ENCODE peak calls at places on chromosomes 5 and 9, in nine cellular contexts. M, K, J, D, L, S, W, P and F are unnamed samples. For H3K27me3 and H3K4me1, the result is how much of the 10 kb centered on the place peaks cover.

GRCh38 chr9:120950421-120951388 is 24.1 kb upstream of the TRAF1 start:
- DNase-seq in M (no peak), D (no peak), P (no peak), K (no peak), J (no peak), S (no peak), L (no peak), W (no peak), F (no peak)

GRCh38 chr5:157265714-157266285 is at the start of gene CYFIP2:
- DNase-seq in J (no peak), S (peak), W (peak), D (peak), K (peak), P (peak), M (peak), L (peak), F (peak)

GRCh38 chr5:10584714-10585113 is 20.8 kb downstream of the ANKRD33B start:
- DNase-seq in L (no peak), J (no peak), D (no peak), P (no peak), K (no peak), W (no peak), M (no peak), S (no peak), F (no peak)

GRCh38 chr5:159207222-159207615 is 2.1 kb downstream of the RNF145 start:
- DNase-seq in P (no peak), J (no peak), D (no peak), M (no peak), W (no peak), K (no peak), S (no peak), L (no peak), F (no peak)

GRCh38 chr9:87193151-87193550 is 245.8 kb upstream of the GAS1 start:
- DNase-seq in M (no peak), S (no peak), P (peak), D (no peak), W (no peak), L (no peak), J (no peak), K (no peak), F (no peak)

GRCh38 chr5:132019857-132020555 is 8.5 kb upstream of the ACSL6 start:
- DNase-seq in D (no peak), J (no peak), W (peak), P (no peak), S (no peak), K (no peak), M (no peak), L (no peak), F (no peak)

GRCh38 chr9:134602547-134603362 is 38.8 kb upstream of the COL5A1 start:
- DNase-seq in M (peak), J (peak), D (peak), S (no peak), P (peak), K (no peak), W (no peak), L (no peak), F (peak)

GRCh38 chr5:95728494-95729114 is 2.5 kb upstream of the RHOBTB3 start:
- DNase-seq in P (peak), W (no peak), M (no peak), S (peak), J (no peak), D (no peak), K (no peak), L (no peak), F (no peak)

GRCh38 chr5:114657342-114658130 is 295.7 kb downstream of the KCNN2 start:
- DNase-seq in W (no peak), K (no peak), L (no peak), M (no peak), P (no peak), S (no peak), J (no peak), D (no peak), F (no peak)

GRCh38 chr9:7192266-7192665 is 434.5 kb downstream of the KDM4C start:
- DNase-seq in M (no peak), J (no peak), K (no peak), P (no peak), D (no peak), S (no peak), W (no peak), L (no peak), F (no peak)

GRCh38 chr5:149796836-149797235 is 66.7 kb downstream of the PPARGC1B start:
- DNase-seq in P (no peak), W (no peak), J (no peak), L (no peak), K (no peak), S (no peak), D (no peak), M (no peak), F (no peak)

GRCh38 chr5:158718738-158719505 is 380.8 kb downstream of the EBF1 start:
- DNase-seq in W (no peak), J (no peak), L (no peak), S (no peak), D (no peak), M (no peak), K (no peak), P (peak), F (no peak)

GRCh38 chr9:137303893-137304382 is 1.9 kb upstream of the NRARP start:
- DNase-seq in W (no peak), M (peak), S (no peak), P (no peak), K (peak), L (no peak), J (no peak), D (no peak), F (peak)

GRCh38 chr9:137306546-137307254 is 4.6 kb upstream of the NRARP start:
- DNase-seq in J (no peak), S (no peak), D (peak), L (no peak), W (no peak), P (no peak), M (peak), K (peak), F (peak)

GRCh38 chr9:137304383-137305059 is 2.5 kb upstream of the NRARP start:
- DNase-seq in L (no peak), J (no peak), P (no peak), M (peak), D (peak), K (peak), W (no peak), S (no peak), F (peak)

GRCh38 chr9:137305788-137306545 is 3.9 kb upstream of the NRARP start:
- DNase-seq in P (no peak), J (no peak), W (no peak), M (peak), K (peak), L (no peak), S (no peak), D (peak), F (peak)

DNA sequence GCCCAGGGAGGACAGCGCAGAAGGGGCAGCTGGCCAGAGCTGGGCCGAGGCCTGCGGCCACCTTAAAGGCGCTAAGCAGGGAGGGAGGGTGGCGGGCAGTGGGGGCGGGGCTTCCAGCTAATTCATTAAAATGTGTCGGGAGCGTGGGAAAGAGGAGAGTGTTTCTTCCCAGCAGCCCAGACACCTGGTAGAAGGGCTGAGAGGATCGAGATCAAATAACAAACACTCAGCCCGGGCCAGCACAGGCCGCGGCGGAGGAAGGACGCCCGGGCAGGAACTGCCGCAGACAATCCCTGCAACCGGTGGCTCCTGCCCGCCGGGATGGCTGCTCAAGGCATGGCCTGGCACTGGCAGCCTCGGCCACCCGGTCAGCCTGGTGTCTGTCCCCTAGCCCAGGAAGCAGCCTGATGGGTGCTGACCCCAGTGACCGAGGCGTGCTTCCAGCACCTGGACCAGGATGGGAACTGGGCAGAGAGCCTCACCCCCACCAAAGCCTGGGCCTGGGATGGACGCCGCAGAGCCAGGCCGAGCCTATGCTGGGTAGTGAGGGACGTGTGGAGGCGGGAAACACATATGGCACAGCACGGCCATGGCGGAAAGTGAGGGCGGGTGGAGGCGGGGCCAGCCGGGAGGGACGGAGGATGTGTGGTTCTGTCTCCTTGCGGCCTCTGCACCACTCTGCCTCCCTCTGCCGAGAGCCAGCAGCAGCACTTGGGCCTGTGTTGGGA is 3.2 kb upstream of the NRARP start:
- DNase-seq in S (peak), D (peak), M (peak), W (peak), J (no peak), L (peak), P (peak), K (peak), F (peak)
- H3K27me3 ChIP-seq in S (under half), D (under half), M (under half), W (half or more), J (under half), L (under half), P (under half), K (half or more), F (under half)

DNA sequence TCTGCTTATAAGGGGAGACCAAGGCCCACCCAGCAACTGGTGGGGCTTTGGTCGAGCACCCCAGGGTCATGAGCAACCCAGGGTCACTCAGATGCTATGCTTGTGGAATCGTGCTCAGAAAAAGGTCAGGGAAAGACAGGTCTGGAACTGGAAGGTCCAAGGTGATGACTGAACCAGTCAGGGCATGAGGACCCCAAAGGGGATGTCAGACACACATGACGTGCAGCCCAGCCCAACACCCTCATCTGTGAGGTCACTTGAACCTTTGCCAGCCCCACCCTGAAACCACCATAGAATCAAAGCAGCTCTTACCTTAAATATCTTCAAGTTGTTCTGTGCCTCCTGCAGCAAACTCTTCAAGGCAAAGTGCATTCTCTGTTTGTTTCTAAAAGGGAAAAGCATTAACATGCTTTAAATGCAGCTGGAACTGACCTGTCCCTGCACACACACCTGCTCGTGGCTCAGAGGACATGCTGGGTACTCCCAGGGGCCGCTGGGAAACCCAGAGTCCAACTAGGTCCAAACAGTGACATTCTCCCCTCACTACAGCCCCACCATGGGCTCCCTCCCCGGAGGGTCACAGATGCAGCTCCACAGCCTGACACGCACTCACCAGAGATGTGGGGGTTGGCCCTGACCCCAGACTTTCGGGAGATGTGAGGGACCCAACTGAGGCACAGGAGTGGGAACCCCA is 29.4 kb downstream of the IPPK start:
- DNase-seq in W (peak), M (peak), S (no peak), J (no peak), D (no peak), P (no peak), K (no peak), L (no peak), F (no peak)
- H3K4me1 ChIP-seq in W (under half), M (under half), S (under half), J (under half), D (under half), P (under half), K (under half), L (under half), F (under half)

GRCh38 chr5:74865799-74866652 is at the start of gene FAM169A:
- DNase-seq in P (peak), W (peak), D (peak), L (no peak), J (no peak), M (peak), K (peak), S (peak), F (peak)
- TF ChIP-seq CTCF in P (no peak), W (no peak), D (no peak), L (no peak), J (peak), M (no peak), K (no peak), S (no peak), F (no peak)

DNA sequence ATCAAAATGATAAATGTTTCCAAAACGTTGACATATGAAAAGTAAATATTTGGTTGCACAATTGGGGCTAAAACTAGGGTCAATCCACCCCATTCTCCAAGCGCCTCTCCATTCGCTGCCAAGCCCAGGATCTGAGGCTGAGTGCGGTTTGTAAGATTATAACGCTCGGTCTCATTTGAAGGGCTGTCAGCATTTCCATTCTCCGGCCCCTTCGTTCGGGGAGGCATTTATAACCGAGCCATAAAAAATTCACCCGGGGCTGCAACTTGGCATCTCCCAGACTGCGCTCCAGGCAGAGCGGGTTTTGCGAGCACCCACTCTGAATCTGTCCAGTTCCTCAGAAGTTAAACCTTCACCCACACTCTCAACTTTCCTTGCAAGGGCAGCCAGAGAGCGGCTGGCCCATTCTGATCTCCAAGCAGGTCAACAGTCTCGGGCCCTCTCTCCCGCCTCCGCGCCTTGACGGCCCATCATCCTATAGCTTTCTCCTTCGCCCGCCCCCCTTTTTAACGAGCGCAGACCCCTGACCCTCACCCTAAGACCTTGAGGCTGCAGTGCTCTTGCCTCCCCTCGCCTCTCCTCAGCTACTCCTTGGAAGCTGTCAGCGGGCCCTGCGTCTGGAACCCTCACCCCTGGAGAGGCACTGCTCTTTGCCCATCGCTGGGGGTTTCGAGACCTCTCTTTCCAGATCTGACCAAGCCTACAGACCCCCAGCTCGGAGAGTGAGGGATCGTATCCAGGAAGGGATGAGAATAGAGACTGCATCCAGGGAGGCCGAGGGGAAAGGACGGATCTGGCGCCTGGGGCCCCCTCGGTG is 1.1 kb downstream of the SLIT3 start:
- DNase-seq in D (no peak), S (peak), L (no peak), P (peak), W (no peak), M (peak), J (no peak), K (no peak), F (no peak)
- H3K27me3 ChIP-seq in D (under half), S (under half), L (under half), P (under half), W (half or more), M (under half), J (under half), K (half or more), F (under half)

GRCh38 chr9:21683484-21684175 is 118.8 kb upstream of the MTAP start:
- DNase-seq in L (no peak), J (no peak), D (no peak), P (peak), S (no peak), M (no peak), K (no peak), W (no peak), F (no peak)
- H3K4me1 ChIP-seq in L (under half), J (under half), D (under half), P (under half), S (under half), M (under half), K (under half), W (under half), F (under half)

GRCh38 chr9:109574061-109574882 is 76.2 kb upstream of the PTPN3 start:
- DNase-seq in K (no peak), L (peak), P (peak), W (no peak), J (peak), D (peak), M (no peak), S (peak), F (peak)
- TF ChIP-seq CTCF in K (peak), L (peak), P (peak), W (peak), J (peak), D (peak), M (peak), S (peak), F (peak)

GRCh38 chr9:126647585-126648110 is 33.9 kb downstream of the LMX1B start:
- DNase-seq in S (no peak), M (no peak), W (no peak), J (no peak), K (peak), D (no peak), P (no peak), L (no peak), F (peak)

GRCh38 chr9:126642839-126643238 is 29.1 kb downstream of the LMX1B start:
- DNase-seq in L (no peak), M (no peak), J (no peak), K (no peak), S (no peak), D (no peak), P (no peak), W (no peak), F (no peak)

GRCh38 chr9:126643945-126644527 is 30.3 kb downstream of the LMX1B start:
- DNase-seq in D (no peak), K (no peak), M (no peak), P (no peak), S (peak), L (no peak), W (no peak), J (no peak), F (no peak)

GRCh38 chr9:126649477-126649876 is 35.7 kb downstream of the LMX1B start:
- DNase-seq in S (no peak), W (no peak), D (no peak), J (no peak), M (no peak), P (no peak), L (no peak), K (no peak), F (no peak)

GRCh38 chr9:126646162-126646561 is 32.4 kb downstream of the LMX1B start:
- DNase-seq in K (no peak), P (no peak), J (no peak), D (no peak), W (no peak), S (no peak), M (no peak), L (no peak), F (no peak)
- H3K27me3 ChIP-seq in K (half or more), P (half or more), J (under half), D (under half), W (half or more), S (under half), M (under half), L (half or more), F (half or more)